ENCODE peak calls at places on chromosomes 6 and 20, in nine cellular contexts. V, W, O, T, L, E, B, F and G are unnamed samples.

GRCh38 chr6:53492860-53493634 is 51.9 kb downstream of the GCLC start:
- DNase-seq in V (no peak), W (peak; percentile 74), O (peak; percentile 27), T (peak; percentile 76), L (peak; percentile 77), E (no peak), B (no peak), F (no peak), G (peak; percentile 71)

GRCh38 chr6:29016559-29017427 is 11.7 kb upstream of the ZNF311 start:
- DNase-seq in V (peak; percentile 79), W (peak; percentile 89), O (peak; percentile 73), T (peak; percentile 88), L (peak; percentile 72), E (no peak), B (no peak), F (peak; percentile 78), G (peak; percentile 83)

GRCh38 chr6:3272911-3273547 is 14.3 kb downstream of the PSMG4 start:
- DNase-seq in V (no peak), W (no peak), O (no peak), T (no peak), L (no peak), E (no peak), B (no peak), F (no peak), G (no peak)

GRCh38 chr6:34082816-34083215 is 63.1 kb downstream of the GRM4 start:
- DNase-seq in V (no peak), W (no peak), O (no peak), T (no peak), L (no peak), E (no peak), B (no peak), F (no peak), G (no peak)

GRCh38 chr20:2653511-2654383 is 1.3 kb downstream of the NOP56 start:
- DNase-seq in V (no peak), W (no peak), O (no peak), T (no peak), L (no peak), E (no peak), B (no peak), F (no peak), G (no peak)

GRCh38 chr20:25300496-25301170 is 52.7 kb downstream of the PYGB start:
- DNase-seq in V (no peak), W (no peak), O (no peak), T (no peak), L (no peak), E (no peak), B (no peak), F (no peak), G (no peak)

GRCh38 chr20:40860487-40860902 is 168.1 kb upstream of the TOP1 start:
- DNase-seq in V (no peak), W (peak; percentile 14), O (peak; percentile 83), T (peak; percentile 25), L (no peak), E (peak; percentile 84), B (no peak), F (no peak), G (no peak)

GRCh38 chr20:62403331-62403730 is 3.8 kb downstream of the CABLES2 start:
- DNase-seq in V (no peak), W (no peak), O (no peak), T (no peak), L (no peak), E (no peak), B (no peak), F (no peak), G (no peak)

GRCh38 chr6:106729848-106730247 is 100.5 kb downstream of the QRSL1 start:
- DNase-seq in V (no peak), W (no peak), O (no peak), T (no peak), L (no peak), E (no peak), B (no peak), F (no peak), G (no peak)

GRCh38 chr6:21738180-21739094 is 144.9 kb downstream of the SOX4 start:
- DNase-seq in V (no peak), W (no peak), O (no peak), T (no peak), L (peak; percentile 34), E (no peak), B (no peak), F (no peak), G (no peak)